ENCODE peak calls at places on chromosomes 3 and 15, in five cellular contexts. One of them, this sample, is unnamed.

GRCh38 chr15:73637527-73637926 is 4.3 kb upstream of the NPTN start:
- DNase-seq in fibroblast of lung: peak; percentile 42
- DNase-seq in mammary epithelial cell: peak; percentile 54
- DNase-seq in neural progenitor cell: no peak
- DNase-seq in HepG2: no peak
- DNase-seq in this sample: no peak

GRCh38 chr15:28103831-28104230 is 4.7 kb upstream of the OCA2 start:
- DNase-seq in fibroblast of lung: no peak
- DNase-seq in mammary epithelial cell: no peak
- DNase-seq in neural progenitor cell: no peak
- DNase-seq in HepG2: no peak
- DNase-seq in this sample: no peak

GRCh38 chr3:123021986-123022510 is 5.5 kb downstream of the SEMA5B start:
- DNase-seq in fibroblast of lung: no peak
- DNase-seq in mammary epithelial cell: no peak
- DNase-seq in neural progenitor cell: peak; percentile 58
- DNase-seq in HepG2: no peak
- DNase-seq in this sample: no peak

GRCh38 chr3:146072824-146073223 is 88.2 kb downstream of the PLOD2 start:
- DNase-seq in fibroblast of lung: peak; percentile 46
- DNase-seq in mammary epithelial cell: no peak
- DNase-seq in neural progenitor cell: no peak
- DNase-seq in HepG2: no peak
- DNase-seq in this sample: peak; percentile 32

GRCh38 chr3:122576174-122576940 is 1.1 kb upstream of the PARP15 start:
- DNase-seq in fibroblast of lung: no peak
- DNase-seq in mammary epithelial cell: no peak
- DNase-seq in neural progenitor cell: no peak
- DNase-seq in HepG2: no peak
- DNase-seq in this sample: no peak

GRCh38 chr15:26662226-26662750 is 110.6 kb downstream of the GABRB3 start:
- DNase-seq in fibroblast of lung: no peak
- DNase-seq in mammary epithelial cell: no peak
- DNase-seq in neural progenitor cell: peak; percentile 21
- DNase-seq in HepG2: no peak
- DNase-seq in this sample: no peak

GRCh38 chr3:19901918-19902317 is 32.1 kb downstream of the EFHB start:
- DNase-seq in fibroblast of lung: no peak
- DNase-seq in mammary epithelial cell: peak; percentile 85
- DNase-seq in neural progenitor cell: no peak
- DNase-seq in HepG2: no peak
- DNase-seq in this sample: no peak

GRCh38 chr15:40307421-40308165 is at the start of gene PLCB2:
- DNase-seq in fibroblast of lung: no peak
- DNase-seq in mammary epithelial cell: no peak
- DNase-seq in neural progenitor cell: no peak
- DNase-seq in HepG2: peak; percentile 14
- DNase-seq in this sample: no peak

GRCh38 chr15:23690450-23690852 is 3.3 kb upstream of the NDN start:
- DNase-seq in fibroblast of lung: peak; percentile 6
- DNase-seq in mammary epithelial cell: no peak
- DNase-seq in neural progenitor cell: peak; percentile 83
- DNase-seq in HepG2: peak; percentile 93
- DNase-seq in this sample: peak; percentile 2

GRCh38 chr3:25611193-25611592 is 53.5 kb downstream of the TOP2B start:
- DNase-seq in fibroblast of lung: no peak
- DNase-seq in mammary epithelial cell: no peak
- DNase-seq in neural progenitor cell: no peak
- DNase-seq in HepG2: no peak
- DNase-seq in this sample: no peak

GRCh38 chr3:63763156-63763555 is 55.9 kb upstream of the C3orf49 start:
- DNase-seq in fibroblast of lung: peak; percentile 46
- DNase-seq in mammary epithelial cell: peak; percentile 39
- DNase-seq in neural progenitor cell: no peak
- DNase-seq in HepG2: no peak
- DNase-seq in this sample: peak; percentile 27

GRCh38 chr3:151382671-151383070 is 1.9 kb downstream of the P2RY12 start:
- DNase-seq in fibroblast of lung: no peak
- DNase-seq in mammary epithelial cell: no peak
- DNase-seq in neural progenitor cell: no peak
- DNase-seq in HepG2: no peak
- DNase-seq in this sample: no peak

GRCh38 chr3:50205719-50206276 is 727 bp downstream of the SLC38A3 start:
- DNase-seq in fibroblast of lung: peak; percentile 27
- DNase-seq in mammary epithelial cell: no peak
- DNase-seq in neural progenitor cell: peak; percentile 80
- DNase-seq in HepG2: peak; percentile 73
- DNase-seq in this sample: peak; percentile 10

GRCh38 chr3:9552252-9552999 is 1.2 kb downstream of the LHFPL4 start:
- DNase-seq in fibroblast of lung: peak; percentile 62
- DNase-seq in mammary epithelial cell: peak; percentile 55
- DNase-seq in neural progenitor cell: peak; percentile 92
- DNase-seq in HepG2: no peak
- DNase-seq in this sample: peak; percentile 45

GRCh38 chr15:60347480-60348069 is 50.2 kb downstream of the ANXA2 start:
- DNase-seq in fibroblast of lung: no peak
- DNase-seq in mammary epithelial cell: no peak
- DNase-seq in neural progenitor cell: no peak
- DNase-seq in HepG2: no peak
- DNase-seq in this sample: no peak

GRCh38 chr3:46889381-46890110 is 12.0 kb downstream of the PTH1R start:
- DNase-seq in fibroblast of lung: no peak
- DNase-seq in mammary epithelial cell: no peak
- DNase-seq in neural progenitor cell: no peak
- DNase-seq in HepG2: no peak
- DNase-seq in this sample: no peak

GRCh38 chr3:34886443-34886842 is 752.9 kb upstream of the ARPP21 start:
- DNase-seq in fibroblast of lung: no peak
- DNase-seq in mammary epithelial cell: no peak
- DNase-seq in neural progenitor cell: no peak
- DNase-seq in HepG2: no peak
- DNase-seq in this sample: no peak

GRCh38 chr3:157669403-157669802 is 166.2 kb upstream of the VEPH1 start:
- DNase-seq in fibroblast of lung: no peak
- DNase-seq in mammary epithelial cell: no peak
- DNase-seq in neural progenitor cell: no peak
- DNase-seq in HepG2: no peak
- DNase-seq in this sample: no peak

GRCh38 chr15:51044037-51044712 is 50.5 kb downstream of the TNFAIP8L3 start:
- DNase-seq in fibroblast of lung: no peak
- DNase-seq in mammary epithelial cell: no peak
- DNase-seq in neural progenitor cell: no peak
- DNase-seq in HepG2: no peak
- DNase-seq in this sample: no peak

GRCh38 chr3:138426211-138426610 is 8.2 kb upstream of the ESYT3 start:
- DNase-seq in fibroblast of lung: peak; percentile 14
- DNase-seq in mammary epithelial cell: peak; percentile 19
- DNase-seq in neural progenitor cell: peak; percentile 46
- DNase-seq in HepG2: no peak
- DNase-seq in this sample: no peak

GRCh38 chr3:187027531-187027936 is 97.2 kb downstream of the ST6GAL1 start:
- DNase-seq in fibroblast of lung: no peak
- DNase-seq in mammary epithelial cell: no peak
- DNase-seq in neural progenitor cell: no peak
- DNase-seq in HepG2: no peak
- DNase-seq in this sample: no peak

GRCh38 chr3:10757821-10758130 is 58.3 kb upstream of the SLC6A11 start:
- DNase-seq in fibroblast of lung: peak; percentile 3
- DNase-seq in mammary epithelial cell: no peak
- DNase-seq in neural progenitor cell: no peak
- DNase-seq in HepG2: no peak
- DNase-seq in this sample: no peak

GRCh38 chr3:158659454-158660237 is 12.8 kb downstream of the LXN start:
- DNase-seq in fibroblast of lung: peak; percentile 77
- DNase-seq in mammary epithelial cell: peak; percentile 51
- DNase-seq in neural progenitor cell: peak; percentile 66
- DNase-seq in HepG2: peak; percentile 45
- DNase-seq in this sample: peak; percentile 65

GRCh38 chr3:87350367-87351199 is 74.2 kb upstream of the POU1F1 start:
- DNase-seq in fibroblast of lung: peak; percentile 42
- DNase-seq in mammary epithelial cell: peak; percentile 38
- DNase-seq in neural progenitor cell: peak; percentile 68
- DNase-seq in HepG2: peak; percentile 41
- DNase-seq in this sample: peak; percentile 23

GRCh38 chr3:146803746-146804145 is 198.6 kb upstream of the PLSCR5 start:
- DNase-seq in fibroblast of lung: peak; percentile 89
- DNase-seq in mammary epithelial cell: no peak
- DNase-seq in neural progenitor cell: peak; percentile 3
- DNase-seq in HepG2: no peak
- DNase-seq in this sample: peak; percentile 83

GRCh38 chr15:45095661-45096060 is 18.3 kb downstream of the DUOX2 start:
- DNase-seq in fibroblast of lung: no peak
- DNase-seq in mammary epithelial cell: no peak
- DNase-seq in neural progenitor cell: no peak
- DNase-seq in HepG2: no peak
- DNase-seq in this sample: no peak

GRCh38 chr3:39067286-39067685 is 15.5 kb downstream of the WDR48 start:
- DNase-seq in fibroblast of lung: peak; percentile 49
- DNase-seq in mammary epithelial cell: peak; percentile 66
- DNase-seq in neural progenitor cell: no peak
- DNase-seq in HepG2: no peak
- DNase-seq in this sample: peak; percentile 25

DNA sequence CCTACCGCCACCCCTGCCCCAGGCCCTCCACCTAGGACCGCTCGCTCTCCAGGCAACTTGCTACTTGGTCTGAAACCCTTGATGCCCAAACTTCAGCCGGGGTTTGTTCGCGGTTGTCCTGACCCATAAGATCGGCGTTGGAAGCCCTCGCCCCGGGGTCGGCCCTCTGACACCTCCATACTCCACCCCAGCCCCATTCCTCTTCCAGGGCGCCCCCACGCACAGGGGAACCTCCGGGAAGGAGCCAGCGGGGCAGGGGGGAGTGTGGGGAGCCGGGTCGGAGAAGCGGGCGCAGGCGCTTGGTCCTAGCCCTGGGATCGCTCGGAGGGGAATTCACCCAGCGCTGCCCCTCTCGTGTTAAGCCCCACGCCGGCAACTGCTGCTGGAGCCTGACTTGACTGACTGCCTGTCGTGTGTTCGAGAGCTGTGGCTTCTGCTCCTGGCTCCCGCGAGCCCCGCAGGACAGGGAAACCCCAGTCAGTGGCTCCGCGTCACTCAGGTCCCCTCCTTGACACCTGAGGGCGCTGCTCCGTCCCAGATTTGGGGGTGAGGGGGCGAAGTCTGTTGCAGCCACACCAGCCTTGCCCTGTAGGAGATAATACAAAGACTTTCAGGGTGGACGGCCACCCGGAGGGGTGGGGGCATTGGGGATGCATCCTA is 675 bp downstream of the RYR3 start:
- DNase-seq in fibroblast of lung: no peak
- DNase-seq in mammary epithelial cell: no peak
- DNase-seq in neural progenitor cell: peak; percentile 67
- DNase-seq in HepG2: no peak
- DNase-seq in this sample: no peak
- TF ChIP-seq EZH2 in fibroblast of lung: peak; percentile 53
- TF ChIP-seq EZH2 in mammary epithelial cell: no peak
- TF ChIP-seq EZH2 in neural progenitor cell: no peak
- TF ChIP-seq EZH2 in HepG2: no peak
- TF ChIP-seq EZH2 in this sample: peak; percentile 16

GRCh38 chr3:45464336-45464809 is 76.0 kb downstream of the LARS2 start:
- DNase-seq in fibroblast of lung: no peak
- DNase-seq in mammary epithelial cell: no peak
- DNase-seq in neural progenitor cell: peak; percentile 87
- DNase-seq in HepG2: no peak
- DNase-seq in this sample: no peak

GRCh38 chr3:45473841-45474240 is 85.5 kb downstream of the LARS2 start:
- DNase-seq in fibroblast of lung: peak; percentile 70
- DNase-seq in mammary epithelial cell: no peak
- DNase-seq in neural progenitor cell: no peak
- DNase-seq in HepG2: no peak
- DNase-seq in this sample: peak; percentile 67

GRCh38 chr3:45465192-45465591 is 76.8 kb downstream of the LARS2 start:
- DNase-seq in fibroblast of lung: no peak
- DNase-seq in mammary epithelial cell: no peak
- DNase-seq in neural progenitor cell: no peak
- DNase-seq in HepG2: no peak
- DNase-seq in this sample: no peak

GRCh38 chr3:45472795-45473194 is 84.4 kb downstream of the LARS2 start:
- DNase-seq in fibroblast of lung: no peak
- DNase-seq in mammary epithelial cell: no peak
- DNase-seq in neural progenitor cell: no peak
- DNase-seq in HepG2: no peak
- DNase-seq in this sample: no peak

GRCh38 chr3:45468326-45468725 is 80.0 kb downstream of the LARS2 start:
- DNase-seq in fibroblast of lung: no peak
- DNase-seq in mammary epithelial cell: no peak
- DNase-seq in neural progenitor cell: no peak
- DNase-seq in HepG2: no peak
- DNase-seq in this sample: no peak
- H3K36me3 ChIP-seq in fibroblast of lung: no peaks in the 10 kb centered on the region
- H3K36me3 ChIP-seq in mammary epithelial cell: peaks cover 1% of the 10 kb centered on the region
- H3K36me3 ChIP-seq in neural progenitor cell: no peaks in the 10 kb centered on the region
- H3K36me3 ChIP-seq in HepG2: peaks cover 36% of the 10 kb centered on the region
- H3K36me3 ChIP-seq in this sample: no peaks in the 10 kb centered on the region

GRCh38 chr15:62792960-62793758 is 249.4 kb upstream of the TPM1 start:
- DNase-seq in fibroblast of lung: no peak
- DNase-seq in mammary epithelial cell: no peak
- DNase-seq in neural progenitor cell: no peak
- DNase-seq in HepG2: no peak
- DNase-seq in this sample: no peak

GRCh38 chr15:62791694-62792093 is 250.9 kb upstream of the TPM1 start:
- DNase-seq in fibroblast of lung: no peak
- DNase-seq in mammary epithelial cell: no peak
- DNase-seq in neural progenitor cell: no peak
- DNase-seq in HepG2: no peak
- DNase-seq in this sample: no peak

GRCh38 chr15:62788224-62788623 is 254.3 kb upstream of the TPM1 start:
- DNase-seq in fibroblast of lung: no peak
- DNase-seq in mammary epithelial cell: no peak
- DNase-seq in neural progenitor cell: no peak
- DNase-seq in HepG2: no peak
- DNase-seq in this sample: no peak

GRCh38 chr15:62787401-62787800 is 255.1 kb upstream of the TPM1 start:
- DNase-seq in fibroblast of lung: no peak
- DNase-seq in mammary epithelial cell: no peak
- DNase-seq in neural progenitor cell: no peak
- DNase-seq in HepG2: no peak
- DNase-seq in this sample: no peak

DNA sequence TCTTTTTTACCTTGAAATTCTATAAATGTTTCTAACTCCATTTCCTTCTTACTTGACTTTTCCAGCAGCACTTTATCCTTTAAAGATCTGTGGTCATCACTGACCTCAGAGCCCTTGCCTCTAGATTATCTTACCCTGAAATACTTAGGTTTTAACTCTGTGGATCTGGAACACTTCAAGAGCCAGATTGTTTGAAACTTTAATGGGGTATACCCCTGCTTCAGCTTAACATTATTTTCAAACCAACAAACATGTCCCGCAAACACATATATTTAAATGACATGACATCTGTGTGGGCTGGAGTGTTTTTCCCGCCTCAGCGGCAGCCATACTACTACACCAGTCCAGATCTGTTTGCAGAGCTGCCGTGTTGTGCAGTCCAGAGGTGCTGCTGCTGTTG is 252.0 kb upstream of the TPM1 start:
- DNase-seq in fibroblast of lung: no peak
- DNase-seq in mammary epithelial cell: no peak
- DNase-seq in neural progenitor cell: no peak
- DNase-seq in HepG2: no peak
- DNase-seq in this sample: no peak
- TF ChIP-seq EZH2 in fibroblast of lung: no peak
- TF ChIP-seq EZH2 in mammary epithelial cell: no peak
- TF ChIP-seq EZH2 in neural progenitor cell: no peak
- TF ChIP-seq EZH2 in HepG2: no peak
- TF ChIP-seq EZH2 in this sample: no peak

GRCh38 chr3:69856965-69857364 is 117.7 kb downstream of the MITF start:
- DNase-seq in fibroblast of lung: no peak
- DNase-seq in mammary epithelial cell: no peak
- DNase-seq in neural progenitor cell: no peak
- DNase-seq in HepG2: no peak
- DNase-seq in this sample: no peak
- H3K36me3 ChIP-seq in fibroblast of lung: no peaks in the 10 kb centered on the region
- H3K36me3 ChIP-seq in mammary epithelial cell: no peaks in the 10 kb centered on the region
- H3K36me3 ChIP-seq in neural progenitor cell: no peaks in the 10 kb centered on the region
- H3K36me3 ChIP-seq in HepG2: no peaks in the 10 kb centered on the region
- H3K36me3 ChIP-seq in this sample: no peaks in the 10 kb centered on the region